ENCODE peak calls at places on chromosomes 2 and 18, in four cellular contexts. D is transverse colon, L is stomach, P is body of pancreas. M is an unnamed sample. For H3K4me1 and H3K9me3, the result is how much of the 10 kb centered on the place peaks cover.

GRCh38 chr2:143937563-143938346 is 582.2 kb downstream of the ZEB2 start:
- DNase-seq in D (no peak), L (no peak), P (peak), M (peak)

GRCh38 chr18:39701839-39702238 is 2136.2 kb upstream of the CELF4 start:
- DNase-seq in D (no peak), L (no peak), P (no peak), M (no peak)

GRCh38 chr2:10331033-10331701 is 28.5 kb downstream of the HPCAL1 start:
- DNase-seq in D (peak), L (peak), P (no peak), M (peak)

GRCh38 chr2:101718993-101719571 is 21.6 kb downstream of the MAP4K4 start:
- DNase-seq in D (no peak), L (no peak), P (no peak), M (no peak)

GRCh38 chr18:24497052-24497754 is 36.8 kb downstream of the HRH4 start:
- DNase-seq in D (no peak), L (no peak), P (no peak), M (no peak)

GRCh38 chr18:32389868-32390267 is 80.8 kb downstream of the GAREM1 start:
- DNase-seq in D (no peak), L (peak), P (peak), M (no peak)

GRCh38 chr2:71156531-71156930 is 26.1 kb downstream of the MPHOSPH10 start:
- DNase-seq in D (no peak), L (no peak), P (no peak), M (peak)

GRCh38 chr2:120857931-120858330 is 122.3 kb downstream of the GLI2 start:
- DNase-seq in D (no peak), L (no peak), P (no peak), M (no peak)

GRCh38 chr18:53991202-53991601 is 233.3 kb downstream of the MBD2 start:
- DNase-seq in D (no peak), L (no peak), P (no peak), M (no peak)

GRCh38 chr2:167940745-167941507 is 306.5 kb downstream of the STK39 start:
- DNase-seq in D (no peak), L (no peak), P (no peak), M (no peak)

GRCh38 chr2:68809324-68810240 is 61.6 kb downstream of the BMP10 start:
- DNase-seq in D (no peak), L (no peak), P (no peak), M (no peak)

GRCh38 chr18:62438402-62438801 is 84.4 kb upstream of the ZCCHC2 start:
- DNase-seq in D (no peak), L (no peak), P (no peak), M (no peak)

GRCh38 chr2:7430869-7431641 is 513.8 kb downstream of the RNF144A start:
- DNase-seq in D (peak), L (peak), P (peak), M (no peak)

GRCh38 chr18:27808678-27809077 is 368.3 kb downstream of the CDH2 start:
- DNase-seq in D (no peak), L (no peak), P (no peak), M (no peak)

GRCh38 chr2:217979151-217979811 is 23.5 kb downstream of the TNS1 start:
- DNase-seq in D (no peak), L (no peak), P (peak), M (no peak)

GRCh38 chr2:134282638-134283400 is 28.9 kb downstream of the MGAT5 start:
- DNase-seq in D (no peak), L (no peak), P (no peak), M (no peak)

GRCh38 chr2:170816499-170817246 is at the start of gene GAD1:
- DNase-seq in D (peak), L (peak), P (peak), M (no peak)

GRCh38 chr18:3151379-3152264 is 68.1 kb downstream of the MYOM1 start:
- DNase-seq in D (no peak), L (no peak), P (no peak), M (no peak)

GRCh38 chr18:37721544-37722302 is 156.1 kb upstream of the CELF4 start:
- DNase-seq in D (no peak), L (no peak), P (no peak), M (no peak)

GRCh38 chr18:73891572-73892421 is 255.8 kb downstream of the FBXO15 start:
- DNase-seq in D (no peak), L (no peak), P (no peak), M (no peak)

GRCh38 chr2:241897231-241897916 is 27.8 kb downstream of the RTP5 start:
- DNase-seq in D (no peak), L (peak), P (peak), M (no peak)

GRCh38 chr2:180656455-180656847 is 324.0 kb upstream of the UBE2E3 start:
- DNase-seq in D (no peak), L (no peak), P (no peak), M (no peak)

GRCh38 chr2:38581193-38582147 is 21.3 kb downstream of the HNRNPLL start:
- DNase-seq in D (peak), L (no peak), P (peak), M (peak)

GRCh38 chr2:235644191-235644590 is 150.3 kb downstream of the AGAP1 start:
- DNase-seq in D (no peak), L (no peak), P (no peak), M (no peak)

GRCh38 chr2:135664623-135665068 is 77.0 kb upstream of the UBXN4 start:
- DNase-seq in D (no peak), L (no peak), P (no peak), M (no peak)

DNA sequence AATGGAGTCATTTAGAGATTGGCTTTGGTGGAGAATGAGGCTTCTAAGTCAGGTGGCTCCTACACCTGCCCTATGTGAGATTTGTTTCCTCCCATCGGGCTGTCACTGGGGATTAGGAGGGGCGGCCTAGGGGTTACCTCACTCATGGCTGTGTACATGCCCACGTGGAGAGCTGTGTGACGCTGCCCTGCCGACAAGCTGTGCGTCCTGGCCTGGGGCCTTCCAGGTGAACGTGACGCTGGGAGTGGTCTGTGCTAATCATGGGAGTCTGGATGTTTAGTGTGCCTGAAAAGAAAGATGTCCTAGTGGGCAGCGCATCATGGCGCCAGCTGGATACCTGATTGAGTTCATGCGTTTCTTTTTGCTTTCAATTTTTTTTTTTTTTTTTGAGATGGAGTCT is 14.0 kb downstream of the ASB1 start:
- DNase-seq in D (no peak), L (no peak), P (no peak), M (no peak)
- H3K4me1 ChIP-seq in D (under half), L (half or more), P (under half), M (under half)

DNA sequence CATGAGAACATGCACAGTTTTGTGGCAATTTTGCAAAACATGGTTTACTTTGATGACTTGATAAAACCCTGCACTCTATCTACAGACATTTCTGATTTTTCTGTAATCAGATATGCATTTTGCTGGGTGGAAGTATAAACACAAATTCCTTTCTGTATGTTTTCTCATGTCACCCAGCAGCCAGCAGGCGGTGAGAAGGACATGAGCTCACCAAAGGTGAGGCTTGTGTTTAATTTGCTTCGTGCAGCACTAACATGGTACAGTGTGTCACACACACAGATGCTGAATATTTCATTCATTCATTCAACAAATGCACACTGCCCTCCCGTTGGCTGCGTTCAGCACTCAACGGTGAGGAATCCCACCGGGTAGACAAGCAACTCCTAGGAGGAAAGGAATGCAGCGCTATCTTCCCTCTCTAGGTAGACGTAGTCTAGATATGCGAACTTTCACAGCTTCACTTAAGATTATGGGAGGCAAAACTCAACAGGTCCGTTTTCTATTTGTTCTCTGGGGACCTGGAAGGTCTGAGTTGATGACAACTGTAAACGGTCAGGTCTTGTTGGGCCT is 85.2 kb downstream of the LONRF2 start:
- DNase-seq in D (no peak), L (peak), P (no peak), M (no peak)
- TF ChIP-seq CTCF in D (no peak), L (no peak), P (no peak), M (no peak)

DNA sequence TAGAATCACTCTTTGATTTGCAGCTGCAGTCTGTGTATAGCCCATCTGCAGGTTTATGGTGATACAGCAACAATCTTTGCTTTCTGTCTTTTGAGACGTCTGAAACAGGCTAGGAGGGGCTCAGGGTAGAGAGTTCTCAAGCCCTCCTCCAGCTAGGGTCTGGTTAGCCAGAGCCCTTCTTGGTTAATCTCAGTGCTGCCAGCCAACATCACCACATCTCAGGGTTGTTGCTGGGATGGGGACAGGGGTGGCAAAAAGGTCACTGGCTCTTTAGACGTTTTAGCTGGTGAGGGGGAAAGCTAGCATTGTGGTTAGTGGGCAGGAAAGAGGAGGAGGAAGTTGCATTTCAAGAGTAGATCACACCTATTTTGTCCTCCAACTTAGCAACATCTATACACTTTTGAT is 136.7 kb upstream of the ACAA2 start:
- DNase-seq in D (no peak), L (no peak), P (no peak), M (no peak)
- H3K9me3 ChIP-seq in D (under half), L (under half), P (under half), M (under half)

GRCh38 chr2:8544168-8544785 is 137.6 kb upstream of the ID2 start:
- DNase-seq in D (no peak), L (no peak), P (no peak), M (no peak)
- H3K4me1 ChIP-seq in D (under half), L (under half), P (under half), M (under half)

GRCh38 chr2:108323619-108324018 is 34.9 kb downstream of the SULT1C2 start:
- DNase-seq in D (no peak), L (no peak), P (no peak), M (no peak)

GRCh38 chr2:108324531-108325256 is 36.0 kb downstream of the SULT1C2 start:
- DNase-seq in D (no peak), L (no peak), P (no peak), M (no peak)

GRCh38 chr2:108330971-108331370 is 42.3 kb downstream of the SULT1C2 start:
- DNase-seq in D (no peak), L (no peak), P (no peak), M (no peak)

GRCh38 chr2:108329771-108330170 is 41.1 kb downstream of the SULT1C2 start:
- DNase-seq in D (no peak), L (no peak), P (no peak), M (no peak)

GRCh38 chr2:108325756-108326155 is 37.1 kb downstream of the SULT1C2 start:
- DNase-seq in D (no peak), L (no peak), P (no peak), M (no peak)
- TF ChIP-seq CTCF in D (no peak), L (no peak), P (no peak), M (no peak)

GRCh38 chr2:196226058-196226747 is 54.8 kb upstream of the STK17B start:
- DNase-seq in D (no peak), L (no peak), P (no peak), M (no peak)

GRCh38 chr2:196220671-196221070 is 49.3 kb upstream of the STK17B start:
- DNase-seq in D (no peak), L (no peak), P (no peak), M (no peak)

GRCh38 chr2:196229013-196229412 is 57.6 kb upstream of the STK17B start:
- DNase-seq in D (no peak), L (no peak), P (no peak), M (no peak)

GRCh38 chr2:196224767-196225166 is 53.4 kb upstream of the STK17B start:
- DNase-seq in D (no peak), L (no peak), P (no peak), M (no peak)

GRCh38 chr2:196225213-196225612 is 53.8 kb upstream of the STK17B start:
- DNase-seq in D (no peak), L (no peak), P (no peak), M (no peak)
- H3K9me3 ChIP-seq in D (under half), L (under half), P (under half), M (under half)